ENCODE peak calls at places on chromosome 1, in seven cellular contexts. Y, I, H, D, Q, P and Z are unnamed samples.

GRCh38 chr1:217135987-217136894 is 413.0 kb upstream of the ESRRG start:
- DNase-seq in Y (no peak), I (no peak), H (no peak), D (no peak), Q (no peak), P (peak; percentile 64), Z (no peak)

GRCh38 chr1:56780832-56781231 is 38.4 kb downstream of the FYB2 start:
- DNase-seq in Y (no peak), I (no peak), H (no peak), D (no peak), Q (no peak), P (no peak), Z (no peak)

GRCh38 chr1:166087734-166088571 is 78.8 kb downstream of the FAM78B start:
- DNase-seq in Y (no peak), I (no peak), H (peak; percentile 74), D (no peak), Q (no peak), P (no peak), Z (no peak)

GRCh38 chr1:208089971-208090755 is 154.0 kb downstream of the PLXNA2 start:
- DNase-seq in Y (no peak), I (no peak), H (no peak), D (no peak), Q (no peak), P (no peak), Z (no peak)

GRCh38 chr1:208108646-208109330 is 135.4 kb downstream of the PLXNA2 start:
- DNase-seq in Y (no peak), I (no peak), H (no peak), D (no peak), Q (no peak), P (no peak), Z (no peak)

GRCh38 chr1:193634470-193634869 is 448.1 kb upstream of the B3GALT2 start:
- DNase-seq in Y (peak; percentile 34), I (no peak), H (no peak), D (no peak), Q (no peak), P (no peak), Z (no peak)

GRCh38 chr1:26960625-26960966 is 328 bp upstream of the KDF1 start:
- DNase-seq in Y (no peak), I (no peak), H (no peak), D (no peak), Q (no peak), P (no peak), Z (no peak)

GRCh38 chr1:44670751-44671640 is 3.3 kb downstream of the TMEM53 start:
- DNase-seq in Y (no peak), I (no peak), H (no peak), D (no peak), Q (no peak), P (peak; percentile 35), Z (no peak)

GRCh38 chr1:170073893-170074249 is 624 bp downstream of the KIFAP3 start:
- DNase-seq in Y (no peak), I (no peak), H (no peak), D (peak; percentile 11), Q (no peak), P (no peak), Z (no peak)

GRCh38 chr1:76426606-76427005 is 352.1 kb downstream of the ST6GALNAC3 start:
- DNase-seq in Y (no peak), I (no peak), H (no peak), D (no peak), Q (no peak), P (no peak), Z (no peak)

GRCh38 chr1:18230840-18231239 is 123.2 kb downstream of the IGSF21 start:
- DNase-seq in Y (no peak), I (no peak), H (no peak), D (no peak), Q (no peak), P (no peak), Z (no peak)

GRCh38 chr1:73593379-73593778 is 604.6 kb downstream of the LRRIQ3 start:
- DNase-seq in Y (no peak), I (no peak), H (no peak), D (peak; percentile 66), Q (no peak), P (no peak), Z (peak; percentile 67)

GRCh38 chr1:244788493-244789275 is 46.8 kb upstream of the COX20 start:
- DNase-seq in Y (no peak), I (no peak), H (no peak), D (no peak), Q (no peak), P (no peak), Z (no peak)

GRCh38 chr1:178874966-178875365 is 4.1 kb upstream of the ANGPTL1 start:
- DNase-seq in Y (no peak), I (no peak), H (no peak), D (no peak), Q (no peak), P (no peak), Z (no peak)

GRCh38 chr1:181743878-181744312 is 260.6 kb downstream of the CACNA1E start:
- DNase-seq in Y (no peak), I (no peak), H (no peak), D (no peak), Q (no peak), P (no peak), Z (no peak)

GRCh38 chr1:67747667-67748066 is 62.7 kb downstream of the GADD45A start:
- DNase-seq in Y (no peak), I (no peak), H (no peak), D (no peak), Q (no peak), P (no peak), Z (no peak)

GRCh38 chr1:5959667-5960230 is 32.5 kb downstream of the NPHP4 start:
- DNase-seq in Y (no peak), I (no peak), H (no peak), D (no peak), Q (no peak), P (peak; percentile 25), Z (no peak)

GRCh38 chr1:221563476-221563921 is 178.4 kb downstream of the DUSP10 start:
- DNase-seq in Y (no peak), I (peak; percentile 30), H (no peak), D (no peak), Q (no peak), P (peak; percentile 83), Z (no peak)

GRCh38 chr1:39065542-39065941 is 39.4 kb downstream of the NDUFS5 start:
- DNase-seq in Y (no peak), I (no peak), H (no peak), D (no peak), Q (no peak), P (no peak), Z (no peak)

GRCh38 chr1:191959856-191960255 is 198.4 kb upstream of the RGS18 start:
- DNase-seq in Y (no peak), I (no peak), H (no peak), D (no peak), Q (no peak), P (no peak), Z (no peak)

GRCh38 chr1:244329591-244330317 is 122.0 kb downstream of the ADSS2 start:
- DNase-seq in Y (no peak), I (no peak), H (no peak), D (no peak), Q (no peak), P (no peak), Z (peak; percentile 56)

GRCh38 chr1:236795757-236796719 is 946 bp downstream of the MTR start:
- DNase-seq in Y (peak; percentile 61), I (no peak), H (no peak), D (peak; percentile 66), Q (no peak), P (no peak), Z (no peak)

GRCh38 chr1:96992871-96993270 is 271.3 kb downstream of the PTBP2 start:
- DNase-seq in Y (no peak), I (no peak), H (no peak), D (no peak), Q (no peak), P (no peak), Z (no peak)

GRCh38 chr1:245572709-245573108 is 417.9 kb downstream of the KIF26B start:
- DNase-seq in Y (no peak), I (no peak), H (no peak), D (no peak), Q (no peak), P (no peak), Z (no peak)

GRCh38 chr1:232377494-232377770 is 252.5 kb downstream of the SIPA1L2 start:
- DNase-seq in Y (no peak), I (peak; percentile 25), H (no peak), D (peak; percentile 23), Q (no peak), P (no peak), Z (peak; percentile 48)

GRCh38 chr1:224274970-224275626 is 54.9 kb downstream of the NVL start:
- DNase-seq in Y (no peak), I (no peak), H (peak; percentile 3), D (no peak), Q (no peak), P (no peak), Z (no peak)

GRCh38 chr1:56911539-56911938 is 54.3 kb downstream of the C8B start:
- DNase-seq in Y (no peak), I (no peak), H (no peak), D (peak; percentile 27), Q (no peak), P (no peak), Z (no peak)

GRCh38 chr1:52209429-52209828 is 67.5 kb downstream of the ZFYVE9 start:
- DNase-seq in Y (no peak), I (no peak), H (no peak), D (no peak), Q (no peak), P (no peak), Z (peak; percentile 97)
- H3K9me3 ChIP-seq in Y (no peaks in the 10 kb centered on the region), I (no peaks in the 10 kb centered on the region), H (no peaks in the 10 kb centered on the region), D (no peaks in the 10 kb centered on the region), Q (no peaks in the 10 kb centered on the region), P (no peaks in the 10 kb centered on the region), Z (no peaks in the 10 kb centered on the region)

GRCh38 chr1:117244971-117245370 is 34.2 kb upstream of the VTCN1 start:
- DNase-seq in Y (no peak), I (no peak), H (no peak), D (no peak), Q (no peak), P (no peak), Z (no peak)
- H3K27ac ChIP-seq in Y (no peak overlapping the region), I (no peak overlapping the region), H (no peak overlapping the region), D (no peak overlapping the region), Q (no peak overlapping the region), P (no peak overlapping the region), Z (no peak overlapping the region)

DNA sequence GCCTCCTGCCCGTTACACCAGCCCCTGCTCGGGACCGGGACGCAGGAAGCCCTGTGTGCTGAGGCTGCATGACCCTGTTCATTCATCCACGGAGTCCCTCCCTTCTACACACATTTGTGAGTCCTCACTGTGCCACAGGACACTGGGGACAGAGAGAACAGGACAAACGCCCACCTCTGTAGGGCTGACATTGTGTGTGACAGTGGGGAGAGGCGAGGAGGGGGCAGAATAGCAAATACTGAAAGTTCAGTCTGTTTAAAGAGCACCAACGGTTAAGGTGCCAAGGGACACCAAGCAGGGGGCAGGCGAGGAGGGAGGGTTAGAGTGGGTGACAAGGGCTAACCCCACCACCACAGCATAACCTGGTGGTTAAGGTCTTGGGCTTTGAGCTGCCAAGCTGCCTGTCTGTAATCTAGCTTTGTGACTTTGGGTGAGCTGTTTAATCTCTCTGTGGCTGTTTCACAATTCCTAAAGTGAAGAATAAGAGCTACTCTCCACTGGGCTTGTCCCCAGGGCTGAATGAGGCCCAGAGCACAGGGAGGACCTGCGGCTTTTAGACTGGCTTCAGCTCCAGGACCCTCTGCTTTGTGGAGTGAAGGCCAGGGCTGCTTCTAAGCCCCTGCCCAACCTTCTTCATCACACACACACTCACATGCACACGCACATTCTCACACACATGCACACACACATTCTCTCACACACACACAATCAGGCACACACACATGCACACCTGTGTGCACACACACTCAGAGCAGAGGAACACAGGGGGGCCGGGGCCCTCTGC is 101.8 kb upstream of the TARDBP start:
- DNase-seq in Y (no peak), I (no peak), H (no peak), D (no peak), Q (no peak), P (peak; percentile 22), Z (no peak)
- H3K4me1 ChIP-seq in Y (peaks cover 9% of the 10 kb centered on the region), I (no peaks in the 10 kb centered on the region), H (no peaks in the 10 kb centered on the region), D (no peaks in the 10 kb centered on the region), Q (peaks cover 27% of the 10 kb centered on the region), P (no peaks in the 10 kb centered on the region), Z (peaks cover 9% of the 10 kb centered on the region)

GRCh38 chr1:13465515-13465914 is 48.3 kb downstream of the LRRC38 start:
- DNase-seq in Y (no peak), I (no peak), H (no peak), D (no peak), Q (no peak), P (no peak), Z (no peak)
- H3K9me3 ChIP-seq in Y (no peaks in the 10 kb centered on the region), I (no peaks in the 10 kb centered on the region), H (no peaks in the 10 kb centered on the region), D (no peaks in the 10 kb centered on the region), Q (no peaks in the 10 kb centered on the region), P (no peaks in the 10 kb centered on the region), Z (peaks cover 11% of the 10 kb centered on the region)